ENCODE peak calls at places on chromosome 4, in nine cellular contexts. K is tibial nerve, Q is A549, W is SK-N-SH, Y is ovary, Z is upper lobe of left lung, M is sigmoid colon, J is H1, T is transverse colon. H is an unnamed sample. For H3K9me3, the result is how much of the 10 kb centered on the place peaks cover.

GRCh38 chr4:136690363-136690762 is 841.9 kb downstream of the PCDH18 start:
- DNase-seq in K (no peak), Q (no peak), W (no peak), Y (no peak), Z (no peak), M (no peak), J (no peak), T (no peak), H (no peak)

GRCh38 chr4:24573582-24573981 is 10.8 kb downstream of the DHX15 start:
- DNase-seq in K (no peak), Q (no peak), W (no peak), Y (no peak), Z (no peak), M (no peak), J (no peak), T (no peak), H (no peak)

GRCh38 chr4:117134386-117134785 is 49.0 kb upstream of the TRAM1L1 start:
- DNase-seq in K (no peak), Q (peak), W (peak), Y (no peak), Z (no peak), M (no peak), J (no peak), T (no peak), H (no peak)

GRCh38 chr4:44713125-44713524 is 13.2 kb downstream of the GNPDA2 start:
- DNase-seq in K (no peak), Q (no peak), W (no peak), Y (no peak), Z (no peak), M (no peak), J (no peak), T (no peak), H (no peak)

GRCh38 chr4:40909363-40909876 is 159.7 kb downstream of the NSUN7 start:
- DNase-seq in K (no peak), Q (no peak), W (peak), Y (no peak), Z (no peak), M (peak), J (no peak), T (no peak), H (no peak)

GRCh38 chr4:41069268-41069667 is 145.1 kb downstream of the APBB2 start:
- DNase-seq in K (no peak), Q (no peak), W (no peak), Y (no peak), Z (no peak), M (no peak), J (no peak), T (no peak), H (no peak)

GRCh38 chr4:13921805-13922204 is 294.3 kb upstream of the BOD1L1 start:
- DNase-seq in K (no peak), Q (no peak), W (no peak), Y (no peak), Z (no peak), M (no peak), J (no peak), T (no peak), H (no peak)

GRCh38 chr4:159829184-159829583 is 726.3 kb downstream of the RAPGEF2 start:
- DNase-seq in K (no peak), Q (no peak), W (no peak), Y (no peak), Z (no peak), M (no peak), J (no peak), T (no peak), H (no peak)

GRCh38 chr4:108651068-108651794 is 832 bp downstream of the OSTC start:
- DNase-seq in K (no peak), Q (peak), W (peak), Y (no peak), Z (no peak), M (no peak), J (no peak), T (no peak), H (no peak)

GRCh38 chr4:121717680-121718237 is 21.0 kb upstream of the ANXA5 start:
- DNase-seq in K (peak), Q (no peak), W (no peak), Y (no peak), Z (no peak), M (no peak), J (no peak), T (no peak), H (no peak)

DNA sequence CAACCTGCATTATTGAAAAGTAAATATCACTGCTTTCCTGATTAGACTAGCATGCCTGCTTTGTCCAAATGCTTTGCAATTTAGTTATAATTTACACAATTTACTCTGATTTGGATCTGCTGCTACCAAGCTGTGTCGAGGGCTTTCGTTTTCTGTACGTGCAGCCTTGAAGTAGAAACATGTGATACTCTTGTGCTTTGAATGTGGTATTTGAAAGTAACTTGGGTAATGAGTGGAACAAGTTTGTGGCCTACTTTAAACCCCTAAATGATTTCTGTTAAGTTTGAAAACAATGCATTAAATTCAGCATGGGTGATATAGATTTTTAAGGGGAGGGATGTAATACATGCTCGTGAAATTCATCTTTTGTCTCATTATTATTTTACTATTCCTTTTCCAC is 240.7 kb downstream of the IQCM start:
- DNase-seq in K (no peak), Q (no peak), W (no peak), Y (no peak), Z (peak), M (no peak), J (no peak), T (no peak), H (no peak)
- TF ChIP-seq EP300 in K (no peak), Q (no peak), W (no peak), Y (no peak), Z (peak), M (no peak), J (no peak), T (no peak), H (no peak)

GRCh38 chr4:95889662-95890061 is 49.8 kb downstream of the PDHA2 start:
- DNase-seq in K (no peak), Q (no peak), W (no peak), Y (no peak), Z (no peak), M (no peak), J (no peak), T (no peak), H (no peak)
- H3K9me3 ChIP-seq in K (under half), Q (under half), W (under half), Y (under half), Z (under half), M (under half), J (under half), T (under half), H (under half)

GRCh38 chr4:78477276-78477675 is 74.3 kb upstream of the ANXA3 start:
- DNase-seq in K (no peak), Q (no peak), W (no peak), Y (no peak), Z (no peak), M (no peak), J (no peak), T (no peak), H (no peak)
- TF ChIP-seq EP300 in K (no peak), Q (no peak), W (no peak), Y (no peak), Z (no peak), M (no peak), J (no peak), T (no peak), H (no peak)

DNA sequence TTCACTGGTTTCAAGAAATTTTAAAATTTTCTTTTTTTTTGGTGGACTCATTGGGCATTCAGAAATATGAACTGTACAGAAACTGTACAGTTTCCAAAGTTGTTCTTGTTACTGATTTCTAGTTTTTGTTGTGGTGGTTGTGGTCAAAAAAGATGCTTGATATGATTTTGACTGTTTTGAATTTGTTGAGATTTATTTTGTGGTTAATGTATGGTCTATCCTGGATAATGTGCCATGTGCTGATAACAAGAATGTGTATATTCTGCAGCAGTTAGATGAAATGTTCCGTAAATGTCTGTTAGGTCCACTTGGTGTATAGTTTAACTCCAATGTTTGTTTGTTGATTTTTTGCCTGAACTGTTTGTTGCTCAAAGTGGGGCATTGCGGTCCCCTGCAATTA is 127.6 kb upstream of the NUDT6 start:
- DNase-seq in K (no peak), Q (no peak), W (no peak), Y (no peak), Z (no peak), M (no peak), J (no peak), T (no peak), H (no peak)
- H3K9me3 ChIP-seq in K (under half), Q (under half), W (under half), Y (under half), Z (under half), M (under half), J (under half), T (under half), H (under half)

DNA sequence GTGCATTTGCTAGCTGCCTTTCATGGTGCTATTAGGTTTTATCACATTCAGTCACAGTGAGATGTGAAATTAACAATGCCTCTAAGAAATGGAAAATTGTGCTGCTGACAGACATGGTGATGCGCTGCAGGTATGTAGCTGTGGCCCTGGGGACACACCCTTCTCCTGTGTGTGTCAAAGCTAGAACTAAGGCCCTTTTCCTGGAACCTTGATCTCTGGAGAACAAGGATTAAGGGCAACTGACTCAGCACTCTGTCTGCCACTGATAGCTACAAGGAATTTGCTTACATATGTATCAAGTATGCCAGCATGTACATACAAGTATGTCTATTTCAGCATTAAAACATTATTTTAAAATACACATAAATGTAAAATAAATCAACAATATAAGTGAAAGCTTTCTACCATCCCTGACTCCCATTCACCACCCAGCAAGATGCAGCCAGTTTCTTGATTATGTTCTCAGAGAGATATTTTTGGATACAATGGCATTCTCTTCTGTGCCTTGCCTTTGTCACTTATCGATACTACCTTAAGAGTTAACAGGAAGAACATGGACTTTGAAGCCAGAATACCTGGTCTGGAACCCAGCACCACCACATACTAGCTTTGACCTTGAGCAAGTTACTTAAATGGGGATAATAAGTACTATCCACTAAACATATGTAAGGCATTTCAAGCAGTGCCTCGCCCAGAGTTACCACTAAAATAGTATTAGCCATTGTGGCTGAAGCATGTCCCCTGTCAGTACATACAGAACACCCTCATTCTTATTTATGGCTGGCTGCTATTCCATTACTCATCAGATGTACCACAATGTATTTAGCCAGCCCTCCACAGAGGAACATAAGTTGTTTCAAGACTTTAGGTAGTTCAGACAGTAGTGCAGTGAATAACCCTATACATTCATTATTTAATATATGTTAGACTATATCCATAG is 68.5 kb downstream of the NPNT start:
- DNase-seq in K (no peak), Q (no peak), W (no peak), Y (no peak), Z (no peak), M (no peak), J (no peak), T (no peak), H (no peak)
- TF ChIP-seq EP300 in K (no peak), Q (no peak), W (no peak), Y (no peak), Z (no peak), M (no peak), J (no peak), T (no peak), H (no peak)

H was measured in stomach.